ENCODE peak calls at places on chromosomes 5 and 9, in four cellular contexts. X is CD4-positive, CD25-positive, alpha-beta regulatory T cell; L is T-helper 17 cell; J is Panc1. K is an unnamed sample.

GRCh38 chr5:121758640-121759039 is 93.0 kb upstream of the FTMT start:
- ATAC-seq in X (no peak), L (no peak), J (no peak), K (no peak)

GRCh38 chr9:84620338-84620737 is 49.2 kb upstream of the NTRK2 start:
- ATAC-seq in X (no peak), L (no peak), J (no peak), K (no peak)

GRCh38 chr9:13396418-13396817 is 116.9 kb upstream of the MPDZ start:
- ATAC-seq in X (no peak), L (no peak), J (no peak), K (no peak)

GRCh38 chr9:128881627-128881883 is 195 bp downstream of the KYAT1 start:
- ATAC-seq in X (no peak), L (no peak), J (peak), K (peak)

GRCh38 chr9:2158111-2158610 is 143.0 kb downstream of the SMARCA2 start:
- ATAC-seq in X (peak), L (peak), J (peak), K (peak)

GRCh38 chr9:74447451-74448193 is 49.5 kb upstream of the RORB start:
- ATAC-seq in X (no peak), L (no peak), J (no peak), K (no peak)

GRCh38 chr5:42745856-42746255 is 10.8 kb upstream of the CCDC152 start:
- ATAC-seq in X (no peak), L (no peak), J (no peak), K (no peak)

GRCh38 chr9:121871431-121872025 is 220.1 kb downstream of the DAB2IP start:
- ATAC-seq in X (no peak), L (no peak), J (no peak), K (peak)

GRCh38 chr9:115694014-115694413 is 459.6 kb upstream of the PAPPA start:
- ATAC-seq in X (no peak), L (no peak), J (no peak), K (peak)

GRCh38 chr9:121599186-121599871 is 52.1 kb upstream of the DAB2IP start:
- ATAC-seq in X (no peak), L (no peak), J (peak), K (peak)

GRCh38 chr9:89661391-89661949 is 56.7 kb downstream of the GADD45G start:
- ATAC-seq in X (no peak), L (no peak), J (no peak), K (peak)

GRCh38 chr9:70571247-70571646 is 156.8 kb upstream of the KLF9 start:
- ATAC-seq in X (no peak), L (no peak), J (no peak), K (no peak)

GRCh38 chr9:74777136-74777879 is 110.4 kb downstream of the TRPM6 start:
- ATAC-seq in X (peak), L (peak), J (no peak), K (peak)

GRCh38 chr5:157080291-157080690 is 21.4 kb upstream of the HAVCR1 start:
- ATAC-seq in X (no peak), L (no peak), J (no peak), K (no peak)

GRCh38 chr9:137106662-137107292 is 7.8 kb downstream of the DPP7 start:
- ATAC-seq in X (no peak), L (no peak), J (no peak), K (no peak)

GRCh38 chr9:36903541-36904435 is 130.3 kb downstream of the PAX5 start:
- ATAC-seq in X (no peak), L (no peak), J (peak), K (peak)

GRCh38 chr9:81814404-81814793 is 113.8 kb upstream of the SPATA31D4 start:
- ATAC-seq in X (no peak), L (no peak), J (no peak), K (no peak)

GRCh38 chr5:110844251-110844650 is 105.4 kb downstream of the SLC25A46 start:
- ATAC-seq in X (no peak), L (no peak), J (no peak), K (no peak)

GRCh38 chr9:22211588-22212360 is 202.7 kb upstream of the CDKN2B start:
- ATAC-seq in X (no peak), L (no peak), J (no peak), K (peak)

GRCh38 chr5:95060100-95060499 is 224.8 kb downstream of the MCTP1 start:
- ATAC-seq in X (no peak), L (no peak), J (no peak), K (no peak)

GRCh38 chr5:107551088-107551487 is 119.6 kb downstream of the EFNA5 start:
- ATAC-seq in X (no peak), L (no peak), J (no peak), K (no peak)

GRCh38 chr5:102638912-102639652 is 116.0 kb upstream of the PAM start:
- ATAC-seq in X (no peak), L (no peak), J (no peak), K (peak)

GRCh38 chr5:57441557-57441956 is 41.1 kb downstream of the ACTBL2 start:
- ATAC-seq in X (no peak), L (no peak), J (peak), K (peak)

GRCh38 chr5:142128675-142129208 is 20.2 kb downstream of the NDFIP1 start:
- ATAC-seq in X (peak), L (peak), J (no peak), K (no peak)

GRCh38 chr5:110852053-110852452 is 113.2 kb downstream of the SLC25A46 start:
- ATAC-seq in X (no peak), L (no peak), J (no peak), K (peak)

GRCh38 chr5:72507360-72508238 is at the start of gene ZNF366:
- ATAC-seq in X (no peak), L (no peak), J (no peak), K (no peak)

GRCh38 chr9:133257398-133258053 is 17.5 kb downstream of the ABO start:
- ATAC-seq in X (no peak), L (no peak), J (no peak), K (no peak)

GRCh38 chr9:89445801-89446228 is 52.1 kb downstream of the SEMA4D start:
- ATAC-seq in X (no peak), L (no peak), J (no peak), K (no peak)

GRCh38 chr5:12467799-12468198 is 563.6 kb upstream of the CTNND2 start:
- ATAC-seq in X (no peak), L (no peak), J (no peak), K (no peak)

GRCh38 chr5:54601832-54602231 is 84.3 kb downstream of the SNX18 start:
- ATAC-seq in X (no peak), L (no peak), J (no peak), K (no peak)

GRCh38 chr5:180041501-180042274 is 29.9 kb downstream of the RNF130 start:
- ATAC-seq in X (no peak), L (no peak), J (peak), K (no peak)

GRCh38 chr5:37249820-37250175 is 622 bp upstream of the CPLANE1 start:
- ATAC-seq in X (no peak), L (no peak), J (peak), K (no peak)

GRCh38 chr5:148135091-148136048 is 33.0 kb upstream of the SPINK14 start:
- ATAC-seq in X (no peak), L (no peak), J (no peak), K (no peak)